ENCODE peak calls at places on chromosomes 4 and X, in ten cellular contexts. One of them, this sample, is unnamed.

GRCh38 chrX:39335447-39336235 is 534.4 kb downstream of the MID1IP1 start:
- DNase-seq in amygdala: no peak
- DNase-seq in stimulated activated CD4-positive, alpha-beta T cell treated with anti-CD3 and anti-CD28 coated beads, Interleukin-4, amount 100 ng/mL, for 1 hour: no peak
- DNase-seq in NCI-H2171 treated with DMSO at 0.1 percent for 48 hours: peak
- DNase-seq in HepG2: no peak
- DNase-seq in ELF-1: no peak
- DNase-seq in endothelial cell: no peak
- DNase-seq in activated gamma-delta T cell treated with Interleukin-2 at 50 U/mL for 16 hours: no peak
- DNase-seq in AG09309: no peak
- DNase-seq in H7: no peak
- DNase-seq in this sample: no peak

GRCh38 chrX:22748093-22748999 is 251.4 kb upstream of the DDX53 start:
- DNase-seq in stimulated activated CD4-positive, alpha-beta T cell treated with anti-CD3 and anti-CD28 coated beads, Interleukin-4, amount 100 ng/mL, for 1 hour: peak
- DNase-seq in HepG2: peak
- DNase-seq in ELF-1: peak
- DNase-seq in NCI-H2171 treated with DMSO at 0.1 percent for 48 hours: peak
- DNase-seq in amygdala: peak
- DNase-seq in activated gamma-delta T cell treated with Interleukin-2 at 50 U/mL for 16 hours: peak
- DNase-seq in AG09309: peak
- DNase-seq in H7: peak
- DNase-seq in endothelial cell: peak
- DNase-seq in this sample: no peak

GRCh38 chr4:41655177-41655576 is 93.3 kb downstream of the PHOX2B start:
- DNase-seq in endothelial cell: no peak
- DNase-seq in ELF-1: no peak
- DNase-seq in HepG2: no peak
- DNase-seq in amygdala: no peak
- DNase-seq in AG09309: no peak
- DNase-seq in activated gamma-delta T cell treated with Interleukin-2 at 50 U/mL for 16 hours: no peak
- DNase-seq in stimulated activated CD4-positive, alpha-beta T cell treated with anti-CD3 and anti-CD28 coated beads, Interleukin-4, amount 100 ng/mL, for 1 hour: no peak
- DNase-seq in NCI-H2171 treated with DMSO at 0.1 percent for 48 hours: no peak
- DNase-seq in H7: no peak
- DNase-seq in this sample: no peak

GRCh38 chr4:90064196-90064595 is 63.0 kb upstream of the CCSER1 start:
- DNase-seq in stimulated activated CD4-positive, alpha-beta T cell treated with anti-CD3 and anti-CD28 coated beads, Interleukin-4, amount 100 ng/mL, for 1 hour: no peak
- DNase-seq in activated gamma-delta T cell treated with Interleukin-2 at 50 U/mL for 16 hours: no peak
- DNase-seq in H7: no peak
- DNase-seq in endothelial cell: no peak
- DNase-seq in ELF-1: no peak
- DNase-seq in HepG2: no peak
- DNase-seq in amygdala: no peak
- DNase-seq in AG09309: no peak
- DNase-seq in NCI-H2171 treated with DMSO at 0.1 percent for 48 hours: no peak
- DNase-seq in this sample: no peak

GRCh38 chrX:3166670-3167455 is 125.6 kb downstream of the ARSF start:
- DNase-seq in H7: no peak
- DNase-seq in stimulated activated CD4-positive, alpha-beta T cell treated with anti-CD3 and anti-CD28 coated beads, Interleukin-4, amount 100 ng/mL, for 1 hour: no peak
- DNase-seq in NCI-H2171 treated with DMSO at 0.1 percent for 48 hours: no peak
- DNase-seq in activated gamma-delta T cell treated with Interleukin-2 at 50 U/mL for 16 hours: no peak
- DNase-seq in ELF-1: no peak
- DNase-seq in AG09309: no peak
- DNase-seq in amygdala: no peak
- DNase-seq in endothelial cell: no peak
- DNase-seq in HepG2: no peak
- DNase-seq in this sample: no peak

GRCh38 chrX:49627030-49627777 is 28.4 kb downstream of the GAGE1 start:
- DNase-seq in activated gamma-delta T cell treated with Interleukin-2 at 50 U/mL for 16 hours: peak
- DNase-seq in NCI-H2171 treated with DMSO at 0.1 percent for 48 hours: no peak
- DNase-seq in stimulated activated CD4-positive, alpha-beta T cell treated with anti-CD3 and anti-CD28 coated beads, Interleukin-4, amount 100 ng/mL, for 1 hour: peak
- DNase-seq in AG09309: no peak
- DNase-seq in HepG2: peak
- DNase-seq in ELF-1: peak
- DNase-seq in endothelial cell: no peak
- DNase-seq in amygdala: peak
- DNase-seq in H7: peak
- DNase-seq in this sample: no peak

GRCh38 chrX:2469196-2469685 is 31.5 kb downstream of the DHRSX start:
- DNase-seq in HepG2: no peak
- DNase-seq in NCI-H2171 treated with DMSO at 0.1 percent for 48 hours: no peak
- DNase-seq in amygdala: no peak
- DNase-seq in stimulated activated CD4-positive, alpha-beta T cell treated with anti-CD3 and anti-CD28 coated beads, Interleukin-4, amount 100 ng/mL, for 1 hour: no peak
- DNase-seq in endothelial cell: no peak
- DNase-seq in AG09309: no peak
- DNase-seq in H7: no peak
- DNase-seq in ELF-1: no peak
- DNase-seq in activated gamma-delta T cell treated with Interleukin-2 at 50 U/mL for 16 hours: no peak
- DNase-seq in this sample: no peak

GRCh38 chr4:126192506-126192905 is 877.8 kb downstream of the FAT4 start:
- DNase-seq in activated gamma-delta T cell treated with Interleukin-2 at 50 U/mL for 16 hours: no peak
- DNase-seq in ELF-1: peak
- DNase-seq in amygdala: no peak
- DNase-seq in endothelial cell: no peak
- DNase-seq in stimulated activated CD4-positive, alpha-beta T cell treated with anti-CD3 and anti-CD28 coated beads, Interleukin-4, amount 100 ng/mL, for 1 hour: no peak
- DNase-seq in AG09309: no peak
- DNase-seq in HepG2: no peak
- DNase-seq in H7: no peak
- DNase-seq in NCI-H2171 treated with DMSO at 0.1 percent for 48 hours: no peak
- DNase-seq in this sample: no peak

GRCh38 chr4:88285235-88285505 is 809 bp upstream of the PPM1K start:
- DNase-seq in endothelial cell: no peak
- DNase-seq in amygdala: no peak
- DNase-seq in stimulated activated CD4-positive, alpha-beta T cell treated with anti-CD3 and anti-CD28 coated beads, Interleukin-4, amount 100 ng/mL, for 1 hour: no peak
- DNase-seq in NCI-H2171 treated with DMSO at 0.1 percent for 48 hours: no peak
- DNase-seq in AG09309: no peak
- DNase-seq in ELF-1: no peak
- DNase-seq in HepG2: no peak
- DNase-seq in activated gamma-delta T cell treated with Interleukin-2 at 50 U/mL for 16 hours: no peak
- DNase-seq in H7: no peak
- DNase-seq in this sample: no peak

GRCh38 chrX:103536071-103536470 is 16.8 kb upstream of the RAB40A start:
- DNase-seq in H7: no peak
- DNase-seq in AG09309: no peak
- DNase-seq in activated gamma-delta T cell treated with Interleukin-2 at 50 U/mL for 16 hours: no peak
- DNase-seq in amygdala: no peak
- DNase-seq in NCI-H2171 treated with DMSO at 0.1 percent for 48 hours: no peak
- DNase-seq in ELF-1: no peak
- DNase-seq in stimulated activated CD4-positive, alpha-beta T cell treated with anti-CD3 and anti-CD28 coated beads, Interleukin-4, amount 100 ng/mL, for 1 hour: no peak
- DNase-seq in HepG2: no peak
- DNase-seq in endothelial cell: no peak
- DNase-seq in this sample: peak

GRCh38 chrX:42524374-42524773 is 253.6 kb downstream of the PPP1R2C start:
- DNase-seq in ELF-1: no peak
- DNase-seq in amygdala: no peak
- DNase-seq in endothelial cell: no peak
- DNase-seq in AG09309: peak
- DNase-seq in HepG2: no peak
- DNase-seq in stimulated activated CD4-positive, alpha-beta T cell treated with anti-CD3 and anti-CD28 coated beads, Interleukin-4, amount 100 ng/mL, for 1 hour: no peak
- DNase-seq in activated gamma-delta T cell treated with Interleukin-2 at 50 U/mL for 16 hours: no peak
- DNase-seq in H7: no peak
- DNase-seq in NCI-H2171 treated with DMSO at 0.1 percent for 48 hours: no peak
- DNase-seq in this sample: no peak

GRCh38 chrX:104565791-104566687 is at the start of gene IL1RAPL2:
- DNase-seq in ELF-1: peak
- DNase-seq in activated gamma-delta T cell treated with Interleukin-2 at 50 U/mL for 16 hours: no peak
- DNase-seq in stimulated activated CD4-positive, alpha-beta T cell treated with anti-CD3 and anti-CD28 coated beads, Interleukin-4, amount 100 ng/mL, for 1 hour: no peak
- DNase-seq in HepG2: peak
- DNase-seq in amygdala: peak
- DNase-seq in H7: peak
- DNase-seq in endothelial cell: peak
- DNase-seq in NCI-H2171 treated with DMSO at 0.1 percent for 48 hours: no peak
- DNase-seq in AG09309: no peak
- DNase-seq in this sample: no peak

GRCh38 chr4:10524196-10524833 is 67.1 kb upstream of the ZNF518B start:
- DNase-seq in endothelial cell: no peak
- DNase-seq in amygdala: no peak
- DNase-seq in activated gamma-delta T cell treated with Interleukin-2 at 50 U/mL for 16 hours: no peak
- DNase-seq in AG09309: no peak
- DNase-seq in NCI-H2171 treated with DMSO at 0.1 percent for 48 hours: no peak
- DNase-seq in H7: no peak
- DNase-seq in ELF-1: no peak
- DNase-seq in HepG2: no peak
- DNase-seq in stimulated activated CD4-positive, alpha-beta T cell treated with anti-CD3 and anti-CD28 coated beads, Interleukin-4, amount 100 ng/mL, for 1 hour: no peak
- DNase-seq in this sample: no peak

GRCh38 chr4:185600801-185601200 is 65.5 kb upstream of the PDLIM3 start:
- DNase-seq in activated gamma-delta T cell treated with Interleukin-2 at 50 U/mL for 16 hours: no peak
- DNase-seq in AG09309: no peak
- DNase-seq in stimulated activated CD4-positive, alpha-beta T cell treated with anti-CD3 and anti-CD28 coated beads, Interleukin-4, amount 100 ng/mL, for 1 hour: no peak
- DNase-seq in HepG2: no peak
- DNase-seq in ELF-1: no peak
- DNase-seq in H7: no peak
- DNase-seq in endothelial cell: no peak
- DNase-seq in amygdala: no peak
- DNase-seq in NCI-H2171 treated with DMSO at 0.1 percent for 48 hours: no peak
- DNase-seq in this sample: no peak

GRCh38 chrX:79413009-79413408 is 45.9 kb upstream of the ITM2A start:
- DNase-seq in HepG2: peak
- DNase-seq in ELF-1: peak
- DNase-seq in stimulated activated CD4-positive, alpha-beta T cell treated with anti-CD3 and anti-CD28 coated beads, Interleukin-4, amount 100 ng/mL, for 1 hour: no peak
- DNase-seq in endothelial cell: no peak
- DNase-seq in activated gamma-delta T cell treated with Interleukin-2 at 50 U/mL for 16 hours: no peak
- DNase-seq in NCI-H2171 treated with DMSO at 0.1 percent for 48 hours: no peak
- DNase-seq in H7: peak
- DNase-seq in AG09309: no peak
- DNase-seq in amygdala: no peak
- DNase-seq in this sample: no peak

GRCh38 chr4:180398564-180398963 is 1844.6 kb upstream of the TENM3 start:
- DNase-seq in ELF-1: no peak
- DNase-seq in amygdala: no peak
- DNase-seq in H7: no peak
- DNase-seq in HepG2: no peak
- DNase-seq in NCI-H2171 treated with DMSO at 0.1 percent for 48 hours: no peak
- DNase-seq in AG09309: no peak
- DNase-seq in activated gamma-delta T cell treated with Interleukin-2 at 50 U/mL for 16 hours: no peak
- DNase-seq in endothelial cell: no peak
- DNase-seq in stimulated activated CD4-positive, alpha-beta T cell treated with anti-CD3 and anti-CD28 coated beads, Interleukin-4, amount 100 ng/mL, for 1 hour: no peak
- DNase-seq in this sample: no peak

GRCh38 chrX:22424141-22424915 is 151.6 kb downstream of the CBLL2 start:
- DNase-seq in H7: no peak
- DNase-seq in amygdala: no peak
- DNase-seq in ELF-1: no peak
- DNase-seq in NCI-H2171 treated with DMSO at 0.1 percent for 48 hours: no peak
- DNase-seq in endothelial cell: no peak
- DNase-seq in activated gamma-delta T cell treated with Interleukin-2 at 50 U/mL for 16 hours: no peak
- DNase-seq in stimulated activated CD4-positive, alpha-beta T cell treated with anti-CD3 and anti-CD28 coated beads, Interleukin-4, amount 100 ng/mL, for 1 hour: no peak
- DNase-seq in HepG2: no peak
- DNase-seq in AG09309: no peak
- DNase-seq in this sample: no peak

GRCh38 chrX:110214684-110215083 is 103.2 kb downstream of the AMMECR1 start:
- DNase-seq in HepG2: no peak
- DNase-seq in ELF-1: no peak
- DNase-seq in amygdala: no peak
- DNase-seq in endothelial cell: no peak
- DNase-seq in stimulated activated CD4-positive, alpha-beta T cell treated with anti-CD3 and anti-CD28 coated beads, Interleukin-4, amount 100 ng/mL, for 1 hour: no peak
- DNase-seq in H7: no peak
- DNase-seq in NCI-H2171 treated with DMSO at 0.1 percent for 48 hours: no peak
- DNase-seq in AG09309: no peak
- DNase-seq in activated gamma-delta T cell treated with Interleukin-2 at 50 U/mL for 16 hours: no peak
- DNase-seq in this sample: no peak

This sample was measured in skeletal muscle cell.